ENCODE peak calls at places on chromosomes 11 and 22, in five cellular contexts. Y is Daoy; H is dorsolateral prefrontal cortex; Q is COLO829; E is stimulated activated CD4-positive, alpha-beta T cell treated with anti-CD3 and anti-CD28 coated beads, Interleukin-1b, Interleukin-23, amount 100 ng/mL, for 24 hours. V is an unnamed sample.

GRCh38 chr11:70702040-70702648 is 303.8 kb downstream of the CTTN start:
- DNase-seq in Y (no peak), H (no peak), Q (no peak), E (no peak), V (no peak)

GRCh38 chr11:117180020-117180419 is 1.5 kb downstream of the SIDT2 start:
- DNase-seq in Y (no peak), H (no peak), Q (no peak), E (no peak), V (no peak)

GRCh38 chr11:19889531-19889930 is 176.9 kb downstream of the NAV2 start:
- DNase-seq in Y (no peak), H (no peak), Q (no peak), E (no peak), V (peak)

GRCh38 chr11:131944709-131945108 is 574.3 kb downstream of the NTM start:
- DNase-seq in Y (no peak), H (no peak), Q (no peak), E (no peak), V (no peak)

GRCh38 chr11:24142062-24142461 is 354.8 kb upstream of the LUZP2 start:
- DNase-seq in Y (no peak), H (no peak), Q (no peak), E (no peak), V (no peak)

GRCh38 chr22:37852418-37852817 is 3.2 kb downstream of the EIF3L start:
- DNase-seq in Y (no peak), H (no peak), Q (no peak), E (no peak), V (no peak)

GRCh38 chr11:58502004-58502403 is 5.9 kb downstream of the OR5B21 start:
- DNase-seq in Y (no peak), H (no peak), Q (no peak), E (no peak), V (no peak)

GRCh38 chr22:35124674-35125219 is 58.8 kb downstream of the ISX start:
- DNase-seq in Y (no peak), H (no peak), Q (no peak), E (no peak), V (no peak)

GRCh38 chr22:27668828-27669797 is 132.4 kb downstream of the MN1 start:
- DNase-seq in Y (peak), H (no peak), Q (peak), E (no peak), V (no peak)

GRCh38 chr11:114774599-114775365 is 96.5 kb downstream of the NXPE2 start:
- DNase-seq in Y (peak), H (peak), Q (peak), E (no peak), V (peak)

GRCh38 chr11:83007909-83008580 is 63.7 kb downstream of the RAB30 start:
- DNase-seq in Y (peak), H (no peak), Q (peak), E (no peak), V (no peak)

GRCh38 chr22:39240841-39241631 is 3.7 kb downstream of the PDGFB start:
- DNase-seq in Y (peak), H (no peak), Q (no peak), E (no peak), V (no peak)

GRCh38 chr22:20023214-20023613 is 2.3 kb downstream of the TANGO2 start:
- DNase-seq in Y (no peak), H (no peak), Q (no peak), E (no peak), V (no peak)

GRCh38 chr11:130478204-130478701 is 29.8 kb downstream of the ADAMTS15 start:
- DNase-seq in Y (peak), H (no peak), Q (peak), E (no peak), V (peak)

GRCh38 chr11:11569936-11570491 is 51.8 kb downstream of the GALNT18 start:
- DNase-seq in Y (peak), H (peak), Q (no peak), E (no peak), V (no peak)

GRCh38 chr11:125674210-125674609 is 6.4 kb downstream of the ACRV1 start:
- DNase-seq in Y (no peak), H (no peak), Q (no peak), E (no peak), V (no peak)

GRCh38 chr11:65058012-65058411 is 341 bp downstream of the NAALADL1 start:
- DNase-seq in Y (no peak), H (no peak), Q (no peak), E (no peak), V (no peak)

V was measured in non-pigmented ciliary epithelial cell.